ENCODE peak calls at places on chromosomes 3 and 15, in five cellular contexts. One of them, this sample, is unnamed.

GRCh38 chr3:125062904-125063618 is 7.3 kb upstream of the HEG1 start:
- DNase-seq in PC-9: peak; percentile 95
- DNase-seq in body of pancreas: peak; percentile 64
- DNase-seq in vagina: no peak
- DNase-seq in left ventricle myocardium inferior: peak; percentile 52
- DNase-seq in this sample: no peak

GRCh38 chr3:124172297-124172696 is 180.4 kb upstream of the ROPN1 start:
- DNase-seq in PC-9: no peak
- DNase-seq in body of pancreas: no peak
- DNase-seq in vagina: no peak
- DNase-seq in left ventricle myocardium inferior: no peak
- DNase-seq in this sample: no peak

GRCh38 chr3:99170867-99171517 is 269.5 kb upstream of the DCBLD2 start:
- DNase-seq in PC-9: no peak
- DNase-seq in body of pancreas: no peak
- DNase-seq in vagina: no peak
- DNase-seq in left ventricle myocardium inferior: no peak
- DNase-seq in this sample: no peak

GRCh38 chr3:133466531-133467386 is 66.9 kb downstream of the BFSP2 start:
- DNase-seq in PC-9: no peak
- DNase-seq in body of pancreas: no peak
- DNase-seq in vagina: no peak
- DNase-seq in left ventricle myocardium inferior: peak; percentile 29
- DNase-seq in this sample: no peak

GRCh38 chr3:45123841-45124269 is 22.3 kb downstream of the CDCP1 start:
- DNase-seq in PC-9: peak; percentile 44
- DNase-seq in body of pancreas: no peak
- DNase-seq in vagina: no peak
- DNase-seq in left ventricle myocardium inferior: no peak
- DNase-seq in this sample: no peak

GRCh38 chr3:197394464-197395321 is 96.3 kb upstream of the DLG1 start:
- DNase-seq in PC-9: peak; percentile 91
- DNase-seq in body of pancreas: no peak
- DNase-seq in vagina: no peak
- DNase-seq in left ventricle myocardium inferior: peak; percentile 64
- DNase-seq in this sample: peak; percentile 67

GRCh38 chr3:161166051-161166450 is 55.1 kb upstream of the NMD3 start:
- DNase-seq in PC-9: no peak
- DNase-seq in body of pancreas: no peak
- DNase-seq in vagina: no peak
- DNase-seq in left ventricle myocardium inferior: no peak
- DNase-seq in this sample: no peak

GRCh38 chr3:43512749-43513404 is 108.9 kb downstream of the ANO10 start:
- DNase-seq in PC-9: no peak
- DNase-seq in body of pancreas: no peak
- DNase-seq in vagina: no peak
- DNase-seq in left ventricle myocardium inferior: no peak
- DNase-seq in this sample: no peak

GRCh38 chr3:195579281-195579680 is 4.5 kb downstream of the APOD start:
- DNase-seq in PC-9: no peak
- DNase-seq in body of pancreas: no peak
- DNase-seq in vagina: no peak
- DNase-seq in left ventricle myocardium inferior: no peak
- DNase-seq in this sample: no peak

GRCh38 chr3:150235799-150236198 is 172.3 kb upstream of the TSC22D2 start:
- DNase-seq in PC-9: no peak
- DNase-seq in body of pancreas: no peak
- DNase-seq in vagina: no peak
- DNase-seq in left ventricle myocardium inferior: no peak
- DNase-seq in this sample: no peak

GRCh38 chr15:64060716-64061115 is 14.4 kb upstream of the DAPK2 start:
- DNase-seq in PC-9: no peak
- DNase-seq in body of pancreas: no peak
- DNase-seq in vagina: no peak
- DNase-seq in left ventricle myocardium inferior: no peak
- DNase-seq in this sample: no peak

GRCh38 chr15:35871282-35871681 is 325.3 kb upstream of the DPH6 start:
- DNase-seq in PC-9: no peak
- DNase-seq in body of pancreas: no peak
- DNase-seq in vagina: no peak
- DNase-seq in left ventricle myocardium inferior: no peak
- DNase-seq in this sample: no peak

GRCh38 chr15:56187665-56188064 is 56.0 kb downstream of the RFX7 start:
- DNase-seq in PC-9: no peak
- DNase-seq in body of pancreas: no peak
- DNase-seq in vagina: no peak
- DNase-seq in left ventricle myocardium inferior: no peak
- DNase-seq in this sample: no peak

GRCh38 chr3:14565791-14566588 is 25.8 kb upstream of the GRIP2 start:
- DNase-seq in PC-9: no peak
- DNase-seq in body of pancreas: no peak
- DNase-seq in vagina: no peak
- DNase-seq in left ventricle myocardium inferior: no peak
- DNase-seq in this sample: no peak

GRCh38 chr3:24401090-24401810 is 93.4 kb downstream of the THRB start:
- DNase-seq in PC-9: no peak
- DNase-seq in body of pancreas: no peak
- DNase-seq in vagina: no peak
- DNase-seq in left ventricle myocardium inferior: no peak
- DNase-seq in this sample: no peak

GRCh38 chr15:63601727-63602185 is 4.6 kb downstream of the FBXL22 start:
- DNase-seq in PC-9: peak; percentile 14
- DNase-seq in body of pancreas: peak; percentile 53
- DNase-seq in vagina: no peak
- DNase-seq in left ventricle myocardium inferior: no peak
- DNase-seq in this sample: no peak

GRCh38 chr3:191499307-191500125 is 38.6 kb downstream of the PYDC2 start:
- DNase-seq in PC-9: peak; percentile 16
- DNase-seq in body of pancreas: peak; percentile 42
- DNase-seq in vagina: no peak
- DNase-seq in left ventricle myocardium inferior: peak; percentile 42
- DNase-seq in this sample: no peak

GRCh38 chr3:13515786-13516783 is 32.8 kb upstream of the FBLN2 start:
- DNase-seq in PC-9: no peak
- DNase-seq in body of pancreas: no peak
- DNase-seq in vagina: no peak
- DNase-seq in left ventricle myocardium inferior: peak; percentile 65
- DNase-seq in this sample: no peak

GRCh38 chr3:46660003-46660402 is 33.5 kb downstream of the ALS2CL start:
- DNase-seq in PC-9: no peak
- DNase-seq in body of pancreas: no peak
- DNase-seq in vagina: peak; percentile 81
- DNase-seq in left ventricle myocardium inferior: no peak
- DNase-seq in this sample: no peak

GRCh38 chr3:57627976-57628375 is 30.8 kb upstream of the ARF4 start:
- DNase-seq in PC-9: no peak
- DNase-seq in body of pancreas: no peak
- DNase-seq in vagina: no peak
- DNase-seq in left ventricle myocardium inferior: no peak
- DNase-seq in this sample: no peak

GRCh38 chr15:81285461-81285860 is 38.5 kb downstream of the STARD5 start:
- DNase-seq in PC-9: no peak
- DNase-seq in body of pancreas: no peak
- DNase-seq in vagina: no peak
- DNase-seq in left ventricle myocardium inferior: no peak
- DNase-seq in this sample: no peak

GRCh38 chr15:45499426-45499825 is 23.1 kb downstream of the SLC30A4 start:
- DNase-seq in PC-9: no peak
- DNase-seq in body of pancreas: no peak
- DNase-seq in vagina: no peak
- DNase-seq in left ventricle myocardium inferior: no peak
- DNase-seq in this sample: no peak

GRCh38 chr3:123700791-123701712 is 116.2 kb upstream of the HACD2 start:
- DNase-seq in PC-9: no peak
- DNase-seq in body of pancreas: peak; percentile 22
- DNase-seq in vagina: no peak
- DNase-seq in left ventricle myocardium inferior: no peak
- DNase-seq in this sample: no peak

GRCh38 chr15:65069779-65070546 is 2.2 kb upstream of the RASL12 start:
- DNase-seq in PC-9: no peak
- DNase-seq in body of pancreas: no peak
- DNase-seq in vagina: no peak
- DNase-seq in left ventricle myocardium inferior: no peak
- DNase-seq in this sample: no peak
- H3K4me1 ChIP-seq in PC-9: no peaks in the 10 kb centered on the region
- H3K4me1 ChIP-seq in body of pancreas: peaks cover 6% of the 10 kb centered on the region
- H3K4me1 ChIP-seq in vagina: peaks cover 44% of the 10 kb centered on the region
- H3K4me1 ChIP-seq in left ventricle myocardium inferior: peaks cover 74% of the 10 kb centered on the region
- H3K4me1 ChIP-seq in this sample: no peaks in the 10 kb centered on the region

DNA sequence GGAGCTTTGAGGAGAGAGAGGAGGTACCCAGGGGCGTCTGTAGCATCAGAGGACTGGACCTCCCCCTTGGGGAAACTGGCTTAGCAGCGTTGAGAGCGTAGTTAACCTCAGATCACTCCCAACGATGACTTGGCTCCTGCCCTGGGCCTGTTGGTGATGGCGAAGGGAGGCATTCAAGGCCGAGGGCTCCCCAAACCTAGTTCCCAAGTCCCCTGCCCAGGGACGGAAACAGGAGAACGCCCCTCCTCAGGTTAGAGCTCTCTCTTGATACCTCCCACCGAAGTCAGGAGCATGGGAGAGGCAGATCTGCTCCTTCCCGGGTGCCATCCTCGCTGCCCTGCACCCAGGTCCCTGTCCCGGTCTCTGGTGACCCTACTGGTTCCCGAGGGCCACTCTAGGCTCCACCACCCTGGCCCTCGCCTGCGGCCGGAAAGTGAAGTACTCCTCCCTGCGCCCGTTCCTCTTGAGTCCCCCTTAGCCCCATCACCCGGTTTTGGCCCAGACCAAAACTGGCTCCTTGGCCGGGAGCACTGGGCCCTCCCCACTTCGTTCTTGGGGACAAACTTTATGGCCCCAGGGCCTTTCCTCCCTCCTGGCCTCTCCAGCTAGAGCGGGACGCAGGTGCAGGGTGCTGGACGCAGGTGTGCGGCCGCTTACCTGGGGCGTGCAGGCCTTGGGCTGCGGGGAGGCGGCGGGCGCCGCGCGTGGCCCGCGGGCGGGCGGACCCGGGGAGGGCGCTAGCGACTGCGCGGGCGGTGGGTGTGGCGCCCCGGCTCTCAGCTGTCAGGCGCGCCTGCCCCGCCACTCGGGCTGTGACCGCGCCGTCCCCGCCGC is 2.6 kb upstream of the SKOR1 start:
- DNase-seq in PC-9: no peak
- DNase-seq in body of pancreas: no peak
- DNase-seq in vagina: no peak
- DNase-seq in left ventricle myocardium inferior: no peak
- DNase-seq in this sample: no peak
- H3K27me3 ChIP-seq in PC-9: no peaks in the 10 kb centered on the region
- H3K27me3 ChIP-seq in body of pancreas: peaks cover 74% of the 10 kb centered on the region
- H3K27me3 ChIP-seq in vagina: peaks cover 47% of the 10 kb centered on the region
- H3K27me3 ChIP-seq in left ventricle myocardium inferior: peaks cover 100% of the 10 kb centered on the region
- H3K27me3 ChIP-seq in this sample: peaks cover 15% of the 10 kb centered on the region

GRCh38 chr3:193240436-193240849 is 579 bp upstream of the PLAAT1 start:
- DNase-seq in PC-9: no peak
- DNase-seq in body of pancreas: no peak
- DNase-seq in vagina: no peak
- DNase-seq in left ventricle myocardium inferior: peak; percentile 14
- DNase-seq in this sample: no peak
- H3K4me3 ChIP-seq in PC-9: no peak overlapping the region
- H3K4me3 ChIP-seq in body of pancreas: no peak overlapping the region
- H3K4me3 ChIP-seq in vagina: peak overlapping the region; percentile 42
- H3K4me3 ChIP-seq in left ventricle myocardium inferior: peak overlapping the region; percentile 71
- H3K4me3 ChIP-seq in this sample: no peak overlapping the region

GRCh38 chr15:75109021-75109690 is 85.8 kb downstream of the PPCDC start:
- DNase-seq in PC-9: no peak
- DNase-seq in body of pancreas: no peak
- DNase-seq in vagina: no peak
- DNase-seq in left ventricle myocardium inferior: no peak
- DNase-seq in this sample: no peak

GRCh38 chr15:75107509-75107904 is 84.1 kb downstream of the PPCDC start:
- DNase-seq in PC-9: no peak
- DNase-seq in body of pancreas: no peak
- DNase-seq in vagina: no peak
- DNase-seq in left ventricle myocardium inferior: no peak
- DNase-seq in this sample: no peak

GRCh38 chr15:75112278-75112847 is 89.0 kb downstream of the PPCDC start:
- DNase-seq in PC-9: no peak
- DNase-seq in body of pancreas: no peak
- DNase-seq in vagina: no peak
- DNase-seq in left ventricle myocardium inferior: no peak
- DNase-seq in this sample: no peak

GRCh38 chr15:75107905-75108838 is 84.8 kb downstream of the PPCDC start:
- DNase-seq in PC-9: peak; percentile 74
- DNase-seq in body of pancreas: no peak
- DNase-seq in vagina: no peak
- DNase-seq in left ventricle myocardium inferior: no peak
- DNase-seq in this sample: peak; percentile 87

GRCh38 chr15:75109731-75110130 is 86.3 kb downstream of the PPCDC start:
- DNase-seq in PC-9: no peak
- DNase-seq in body of pancreas: no peak
- DNase-seq in vagina: no peak
- DNase-seq in left ventricle myocardium inferior: no peak
- DNase-seq in this sample: no peak
- H3K4me1 ChIP-seq in PC-9: peaks cover 80% of the 10 kb centered on the region
- H3K4me1 ChIP-seq in body of pancreas: no peaks in the 10 kb centered on the region
- H3K4me1 ChIP-seq in vagina: peaks cover 7% of the 10 kb centered on the region
- H3K4me1 ChIP-seq in left ventricle myocardium inferior: peaks cover 7% of the 10 kb centered on the region
- H3K4me1 ChIP-seq in this sample: peaks cover 22% of the 10 kb centered on the region

GRCh38 chr3:10497439-10497838 is 7.9 kb downstream of the ATP2B2 start:
- DNase-seq in PC-9: no peak
- DNase-seq in body of pancreas: no peak
- DNase-seq in vagina: no peak
- DNase-seq in left ventricle myocardium inferior: no peak
- DNase-seq in this sample: no peak
- H3K27me3 ChIP-seq in PC-9: peaks cover 94% of the 10 kb centered on the region
- H3K27me3 ChIP-seq in body of pancreas: no peaks in the 10 kb centered on the region
- H3K27me3 ChIP-seq in vagina: no peaks in the 10 kb centered on the region
- H3K27me3 ChIP-seq in left ventricle myocardium inferior: peaks cover 58% of the 10 kb centered on the region
- H3K27me3 ChIP-seq in this sample: no peaks in the 10 kb centered on the region

GRCh38 chr15:65303687-65304392 is 637 bp upstream of the RNU5B-1 start:
- DNase-seq in PC-9: peak; percentile 61
- DNase-seq in body of pancreas: peak; percentile 83
- DNase-seq in vagina: no peak
- DNase-seq in left ventricle myocardium inferior: peak; percentile 66
- DNase-seq in this sample: no peak

GRCh38 chr15:65306551-65306950 is 2.1 kb downstream of the RNU5B-1 start:
- DNase-seq in PC-9: no peak
- DNase-seq in body of pancreas: no peak
- DNase-seq in vagina: no peak
- DNase-seq in left ventricle myocardium inferior: no peak
- DNase-seq in this sample: no peak

GRCh38 chr15:65304393-65305143 is at the start of gene RNU5B-1:
- DNase-seq in PC-9: peak; percentile 85
- DNase-seq in body of pancreas: peak; percentile 58
- DNase-seq in vagina: no peak
- DNase-seq in left ventricle myocardium inferior: peak; percentile 27
- DNase-seq in this sample: peak; percentile 92

GRCh38 chr15:65305776-65306175 is 1.3 kb downstream of the RNU5B-1 start:
- DNase-seq in PC-9: no peak
- DNase-seq in body of pancreas: no peak
- DNase-seq in vagina: no peak
- DNase-seq in left ventricle myocardium inferior: no peak
- DNase-seq in this sample: no peak

GRCh38 chr15:65305144-65305758 is 774 bp downstream of the RNU5B-1 start:
- DNase-seq in PC-9: no peak
- DNase-seq in body of pancreas: peak; percentile 41
- DNase-seq in vagina: no peak
- DNase-seq in left ventricle myocardium inferior: no peak
- DNase-seq in this sample: no peak
- H3K4me3 ChIP-seq in PC-9: peak overlapping the region; percentile 31
- H3K4me3 ChIP-seq in body of pancreas: no peak overlapping the region
- H3K4me3 ChIP-seq in vagina: peak overlapping the region; percentile 50
- H3K4me3 ChIP-seq in left ventricle myocardium inferior: peak overlapping the region; percentile 75
- H3K4me3 ChIP-seq in this sample: peak overlapping the region; percentile 93